ENCODE peak calls at places on chromosomes 12 and 14, in four cellular contexts. One of them, this sample, is unnamed.

GRCh38 chr12:65074932-65075331 is 46.2 kb downstream of the WIF1 start:
- DNase-seq in bronchial epithelial cell: peak; percentile 5
- DNase-seq in cardiac fibroblast: no peak
- DNase-seq in CD14-positive monocyte: no peak
- DNase-seq in this sample: no peak

GRCh38 chr12:124545508-124546418 is 21.6 kb downstream of the NCOR2 start:
- DNase-seq in bronchial epithelial cell: no peak
- DNase-seq in cardiac fibroblast: peak; percentile 70
- DNase-seq in CD14-positive monocyte: peak; percentile 86
- DNase-seq in this sample: no peak

GRCh38 chr12:65300679-65301349 is 22.3 kb downstream of the MSRB3 start:
- DNase-seq in bronchial epithelial cell: peak; percentile 39
- DNase-seq in cardiac fibroblast: peak; percentile 51
- DNase-seq in CD14-positive monocyte: no peak
- DNase-seq in this sample: no peak

GRCh38 chr12:52436000-52436827 is 2.0 kb upstream of the KRT75 start:
- DNase-seq in bronchial epithelial cell: peak; percentile 96
- DNase-seq in cardiac fibroblast: peak; percentile 55
- DNase-seq in CD14-positive monocyte: no peak
- DNase-seq in this sample: no peak

GRCh38 chr14:89466460-89466859 is 49.4 kb upstream of the FOXN3 start:
- DNase-seq in bronchial epithelial cell: no peak
- DNase-seq in cardiac fibroblast: no peak
- DNase-seq in CD14-positive monocyte: no peak
- DNase-seq in this sample: no peak

GRCh38 chr12:108643941-108644742 is 10.4 kb upstream of the SELPLG start:
- DNase-seq in bronchial epithelial cell: no peak
- DNase-seq in cardiac fibroblast: no peak
- DNase-seq in CD14-positive monocyte: no peak
- DNase-seq in this sample: no peak

GRCh38 chr12:89187507-89187906 is 164.8 kb downstream of the DUSP6 start:
- DNase-seq in bronchial epithelial cell: no peak
- DNase-seq in cardiac fibroblast: no peak
- DNase-seq in CD14-positive monocyte: no peak
- DNase-seq in this sample: no peak

GRCh38 chr12:83945871-83946270 is 966.7 kb downstream of the SLC6A15 start:
- DNase-seq in bronchial epithelial cell: peak; percentile 87
- DNase-seq in cardiac fibroblast: peak; percentile 27
- DNase-seq in CD14-positive monocyte: no peak
- DNase-seq in this sample: no peak

GRCh38 chr14:79992799-79993198 is 218.5 kb downstream of the DIO2 start:
- DNase-seq in bronchial epithelial cell: no peak
- DNase-seq in cardiac fibroblast: no peak
- DNase-seq in CD14-positive monocyte: no peak
- DNase-seq in this sample: no peak

GRCh38 chr12:130792926-130793849 is 45.9 kb downstream of the STX2 start:
- DNase-seq in bronchial epithelial cell: no peak
- DNase-seq in cardiac fibroblast: no peak
- DNase-seq in CD14-positive monocyte: no peak
- DNase-seq in this sample: no peak

GRCh38 chr14:45039390-45039789 is 44.5 kb upstream of the PRPF39 start:
- DNase-seq in bronchial epithelial cell: no peak
- DNase-seq in cardiac fibroblast: no peak
- DNase-seq in CD14-positive monocyte: no peak
- DNase-seq in this sample: peak; percentile 72

GRCh38 chr12:129381717-129382116 is 522.1 kb downstream of the TMEM132D start:
- DNase-seq in bronchial epithelial cell: no peak
- DNase-seq in cardiac fibroblast: no peak
- DNase-seq in CD14-positive monocyte: no peak
- DNase-seq in this sample: no peak

GRCh38 chr14:88613552-88614010 is 50.7 kb downstream of the ZC3H14 start:
- DNase-seq in bronchial epithelial cell: peak; percentile 69
- DNase-seq in cardiac fibroblast: peak; percentile 62
- DNase-seq in CD14-positive monocyte: no peak
- DNase-seq in this sample: no peak

GRCh38 chr12:55682087-55682796 is 25.5 kb downstream of the ITGA7 start:
- DNase-seq in bronchial epithelial cell: no peak
- DNase-seq in cardiac fibroblast: no peak
- DNase-seq in CD14-positive monocyte: no peak
- DNase-seq in this sample: no peak

GRCh38 chr12:69469854-69470188 is 367 bp upstream of the FRS2 start:
- DNase-seq in bronchial epithelial cell: no peak
- DNase-seq in cardiac fibroblast: no peak
- DNase-seq in CD14-positive monocyte: no peak
- DNase-seq in this sample: no peak

GRCh38 chr12:69471667-69472385 is 1.6 kb downstream of the FRS2 start:
- DNase-seq in bronchial epithelial cell: no peak
- DNase-seq in cardiac fibroblast: no peak
- DNase-seq in CD14-positive monocyte: no peak
- DNase-seq in this sample: no peak

GRCh38 chr12:69468237-69469026 is 1.8 kb upstream of the FRS2 start:
- DNase-seq in bronchial epithelial cell: peak; percentile 46
- DNase-seq in cardiac fibroblast: no peak
- DNase-seq in CD14-positive monocyte: no peak
- DNase-seq in this sample: no peak

GRCh38 chr12:69473229-69473628 is 3.0 kb downstream of the FRS2 start:
- DNase-seq in bronchial epithelial cell: no peak
- DNase-seq in cardiac fibroblast: no peak
- DNase-seq in CD14-positive monocyte: no peak
- DNase-seq in this sample: no peak

DNA sequence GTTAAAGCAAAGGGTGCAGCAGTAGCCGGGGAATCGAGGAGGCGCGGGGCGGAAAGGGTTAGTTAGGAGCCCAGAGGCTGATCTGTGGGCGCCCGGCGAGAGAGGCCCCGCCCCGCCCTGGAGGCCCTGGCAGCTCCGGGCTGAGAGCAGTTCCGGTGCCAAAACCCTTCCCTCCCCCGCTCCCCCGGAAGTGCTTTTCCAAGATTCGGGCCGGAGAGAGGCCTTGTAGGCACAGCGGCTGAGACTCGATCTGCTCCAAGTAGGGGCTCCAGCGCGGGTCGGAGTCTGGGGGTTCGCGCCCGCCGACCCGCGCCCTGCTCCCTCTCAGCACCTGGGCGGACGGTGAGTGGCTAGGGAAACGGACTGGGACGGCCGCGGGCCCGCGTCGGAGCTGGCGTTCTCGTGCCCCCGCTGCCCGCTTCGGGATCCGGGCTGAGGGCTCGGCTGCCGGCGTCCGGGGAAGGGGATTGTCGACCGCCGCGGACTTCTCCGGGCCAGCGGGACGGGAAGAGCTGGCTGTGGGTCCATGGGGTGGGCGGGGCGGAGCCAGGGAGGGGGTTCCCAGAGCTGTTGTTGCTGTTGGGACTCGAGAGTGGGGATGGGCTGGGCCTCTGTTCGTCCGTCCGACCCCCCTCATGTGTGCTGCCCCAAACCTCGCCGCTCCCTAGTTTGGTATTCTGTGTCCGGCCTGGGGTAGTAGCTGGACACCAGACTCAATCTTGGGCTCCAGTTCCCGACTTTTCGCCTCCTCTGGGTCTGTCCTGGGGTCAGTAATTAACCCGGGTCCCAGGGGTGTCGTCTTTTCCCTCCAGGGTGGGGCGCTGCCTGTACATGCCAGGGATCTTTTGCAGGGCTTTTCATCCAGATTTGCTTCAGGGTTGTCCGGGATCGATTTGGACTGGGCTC is at the start of gene FRS2:
- DNase-seq in bronchial epithelial cell: peak; percentile 74
- DNase-seq in cardiac fibroblast: peak; percentile 90
- DNase-seq in CD14-positive monocyte: peak; percentile 83
- DNase-seq in this sample: peak; percentile 95
- TF ChIP-seq CTCF in bronchial epithelial cell: peak; percentile 41
- TF ChIP-seq CTCF in cardiac fibroblast: peak; percentile 38
- TF ChIP-seq CTCF in CD14-positive monocyte: no peak
- TF ChIP-seq CTCF in this sample: peak; percentile 54

DNA sequence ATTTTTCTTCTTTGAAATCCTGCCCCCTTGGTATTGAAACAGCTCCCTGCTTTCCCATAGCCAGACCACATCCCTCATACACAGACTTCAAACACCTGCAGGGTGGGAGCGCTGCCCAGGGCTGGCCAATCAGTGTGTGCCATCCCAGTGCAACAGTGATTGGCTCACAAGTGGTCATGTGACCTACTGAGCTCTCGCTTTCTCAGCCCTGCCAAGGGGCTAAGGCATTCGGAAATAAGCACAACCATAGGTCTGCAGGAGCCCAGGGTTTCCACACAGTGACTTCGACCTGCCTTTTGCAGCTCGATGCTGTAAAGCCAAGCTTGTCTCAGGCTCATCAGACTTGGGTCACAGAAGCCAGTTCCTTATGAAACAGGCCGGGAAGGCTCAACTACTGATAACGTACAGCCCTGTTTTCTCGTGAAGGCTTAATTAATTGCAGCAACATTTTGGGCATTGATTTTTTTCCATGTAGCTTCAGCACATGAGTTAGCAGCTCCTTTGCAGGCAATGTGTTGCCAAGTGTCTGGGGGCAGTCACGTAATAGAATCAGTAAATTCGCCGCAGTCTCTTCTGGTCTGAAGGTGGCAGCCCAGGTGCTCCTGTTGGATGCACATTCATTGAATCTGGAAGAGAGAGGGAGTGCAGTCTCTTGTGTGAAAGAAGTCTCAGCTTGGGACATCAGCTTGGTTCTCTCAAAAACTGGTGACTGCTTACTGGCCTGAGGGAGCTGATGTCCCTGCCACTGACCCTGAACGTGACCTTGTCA is 1091.8 kb downstream of the AACS start:
- DNase-seq in bronchial epithelial cell: no peak
- DNase-seq in cardiac fibroblast: no peak
- DNase-seq in CD14-positive monocyte: no peak
- DNase-seq in this sample: no peak
- TF ChIP-seq CTCF in bronchial epithelial cell: no peak
- TF ChIP-seq CTCF in cardiac fibroblast: no peak
- TF ChIP-seq CTCF in CD14-positive monocyte: no peak
- TF ChIP-seq CTCF in this sample: no peak

GRCh38 chr14:81523616-81524015 is 10.0 kb downstream of the SEL1L start:
- DNase-seq in bronchial epithelial cell: no peak
- DNase-seq in cardiac fibroblast: no peak
- DNase-seq in CD14-positive monocyte: no peak
- DNase-seq in this sample: no peak

GRCh38 chr14:81519200-81519998 is 14.3 kb downstream of the SEL1L start:
- DNase-seq in bronchial epithelial cell: no peak
- DNase-seq in cardiac fibroblast: peak; percentile 28
- DNase-seq in CD14-positive monocyte: no peak
- DNase-seq in this sample: no peak

GRCh38 chr14:81523016-81523415 is 10.6 kb downstream of the SEL1L start:
- DNase-seq in bronchial epithelial cell: no peak
- DNase-seq in cardiac fibroblast: no peak
- DNase-seq in CD14-positive monocyte: no peak
- DNase-seq in this sample: no peak

GRCh38 chr14:81517798-81518398 is 15.8 kb downstream of the SEL1L start:
- DNase-seq in bronchial epithelial cell: no peak
- DNase-seq in cardiac fibroblast: peak; percentile 83
- DNase-seq in CD14-positive monocyte: no peak
- DNase-seq in this sample: no peak

DNA sequence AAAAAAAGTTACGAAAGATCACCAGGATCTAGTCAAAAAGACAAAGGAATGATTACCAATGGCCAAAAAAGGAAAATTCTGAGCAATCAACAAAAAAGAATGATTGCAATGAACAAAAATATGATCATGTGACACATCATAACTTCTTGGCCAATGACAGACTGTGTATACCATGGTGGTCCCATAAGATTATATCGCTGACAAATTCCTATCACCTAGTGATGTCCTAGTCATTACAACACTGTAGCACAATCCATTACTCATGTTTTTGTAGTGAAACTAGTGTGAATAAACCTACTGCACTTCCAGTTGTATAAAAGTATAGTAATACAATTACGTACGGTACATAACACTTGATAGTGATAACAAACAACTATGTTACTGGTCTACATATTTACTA is 12.3 kb downstream of the SEL1L start:
- DNase-seq in bronchial epithelial cell: no peak
- DNase-seq in cardiac fibroblast: no peak
- DNase-seq in CD14-positive monocyte: no peak
- DNase-seq in this sample: no peak
- TF ChIP-seq CTCF in bronchial epithelial cell: no peak
- TF ChIP-seq CTCF in cardiac fibroblast: no peak
- TF ChIP-seq CTCF in CD14-positive monocyte: no peak
- TF ChIP-seq CTCF in this sample: no peak

DNA sequence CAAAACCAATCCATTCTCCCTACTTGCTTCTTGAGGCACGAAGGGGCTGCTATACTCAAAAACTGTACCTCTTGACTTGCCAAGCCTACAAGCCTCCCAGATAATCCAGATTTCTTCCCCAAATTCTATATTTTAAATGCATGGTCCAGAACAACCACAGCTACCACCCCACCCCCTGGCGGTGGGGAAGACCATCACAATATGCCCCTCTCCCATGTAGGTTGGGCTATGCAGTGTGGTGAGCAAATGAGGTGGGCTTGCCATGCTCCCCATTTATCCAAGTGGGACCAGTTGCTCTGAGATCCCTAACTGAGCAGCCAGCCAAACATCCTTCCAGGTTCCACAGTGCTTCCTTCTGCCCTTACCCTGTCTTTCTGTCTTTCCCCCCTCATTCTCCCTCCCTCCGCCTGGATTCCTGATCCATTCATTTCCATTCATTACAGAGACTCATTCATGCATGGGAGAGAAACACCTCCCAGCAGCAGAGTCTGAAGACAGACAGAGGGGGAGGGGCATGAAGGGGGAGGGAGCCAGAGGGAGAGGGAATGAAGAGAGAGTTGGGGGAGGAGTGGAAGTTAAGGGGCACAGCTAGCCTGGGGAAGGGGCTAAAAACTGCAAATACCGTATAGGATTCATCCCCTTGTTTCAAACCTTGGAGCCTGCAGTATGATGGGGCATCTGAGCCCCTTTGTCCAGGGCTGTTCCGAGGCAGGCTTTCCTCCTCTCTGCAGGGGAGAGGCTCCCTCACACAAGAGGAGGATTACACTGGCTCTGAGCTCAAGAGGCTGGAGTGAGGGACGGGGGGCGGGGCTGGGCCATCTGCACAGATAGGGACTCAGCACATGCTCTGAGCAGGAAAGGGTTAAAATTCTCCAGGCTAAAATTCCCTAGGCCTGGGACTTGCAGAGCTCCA is 4.4 kb downstream of the ZNF219 start:
- DNase-seq in bronchial epithelial cell: no peak
- DNase-seq in cardiac fibroblast: no peak
- DNase-seq in CD14-positive monocyte: no peak
- DNase-seq in this sample: no peak
- TF ChIP-seq CTCF in bronchial epithelial cell: peak; percentile 26
- TF ChIP-seq CTCF in cardiac fibroblast: peak; percentile 5
- TF ChIP-seq CTCF in CD14-positive monocyte: no peak
- TF ChIP-seq CTCF in this sample: peak; percentile 42

GRCh38 chr12:93537769-93538168 is 34.7 kb upstream of the SOCS2 start:
- DNase-seq in bronchial epithelial cell: no peak
- DNase-seq in cardiac fibroblast: no peak
- DNase-seq in CD14-positive monocyte: no peak
- DNase-seq in this sample: no peak
- TF ChIP-seq CTCF in bronchial epithelial cell: no peak
- TF ChIP-seq CTCF in cardiac fibroblast: no peak
- TF ChIP-seq CTCF in CD14-positive monocyte: peak; percentile 19
- TF ChIP-seq CTCF in this sample: no peak

GRCh38 chr14:100317897-100318808 is 5.0 kb upstream of the SLC25A47 start:
- DNase-seq in bronchial epithelial cell: no peak
- DNase-seq in cardiac fibroblast: peak; percentile 60
- DNase-seq in CD14-positive monocyte: no peak
- DNase-seq in this sample: no peak
- TF ChIP-seq CTCF in bronchial epithelial cell: peak; percentile 80
- TF ChIP-seq CTCF in cardiac fibroblast: peak; percentile 73
- TF ChIP-seq CTCF in CD14-positive monocyte: peak; percentile 96
- TF ChIP-seq CTCF in this sample: peak; percentile 67

This sample was measured in osteocyte.